ENCODE peak calls at places on chromosomes 7 and 10, in seven cellular contexts. E is central memory CD4-positive, alpha-beta T cell; V is lung; N is NB4; Z is kidney glomerular epithelial cell; L is MCF 10A; M is psoas muscle. H is an unnamed sample.

GRCh38 chr10:26292058-26292457 is 75.5 kb downstream of the GAD2 start:
- DNase-seq in E (no peak), V (no peak), N (no peak), Z (no peak), L (no peak), M (no peak), H (no peak)

GRCh38 chr7:122046402-122046801 is 97.6 kb downstream of the AASS start:
- DNase-seq in E (no peak), V (no peak), N (no peak), Z (no peak), L (peak; percentile 57), M (no peak), H (no peak)

GRCh38 chr10:81081887-81082620 is 544.4 kb downstream of the SH2D4B start:
- DNase-seq in E (no peak), V (no peak), N (peak; percentile 52), Z (no peak), L (peak; percentile 33), M (no peak), H (no peak)

GRCh38 chr7:99864041-99864440 is 12.8 kb downstream of the OR2AE1 start:
- DNase-seq in E (no peak), V (no peak), N (no peak), Z (no peak), L (no peak), M (no peak), H (no peak)

GRCh38 chr7:2131791-2132190 is 101.0 kb downstream of the MAD1L1 start:
- DNase-seq in E (no peak), V (no peak), N (no peak), Z (no peak), L (no peak), M (no peak), H (no peak)

GRCh38 chr10:6103591-6103990 is 14.8 kb downstream of the RBM17 start:
- DNase-seq in E (no peak), V (no peak), N (no peak), Z (no peak), L (no peak), M (no peak), H (no peak)

GRCh38 chr7:7732566-7733290 is 14.3 kb upstream of the RPA3 start:
- DNase-seq in E (no peak), V (no peak), N (no peak), Z (no peak), L (peak; percentile 14), M (no peak), H (no peak)

GRCh38 chr7:86598311-86598710 is 45.4 kb upstream of the GRM3 start:
- DNase-seq in E (no peak), V (no peak), N (peak; percentile 36), Z (no peak), L (peak; percentile 22), M (no peak), H (no peak)

GRCh38 chr10:3196482-3196881 is 23.9 kb upstream of the PITRM1 start:
- DNase-seq in E (no peak), V (no peak), N (no peak), Z (no peak), L (no peak), M (no peak), H (no peak)

GRCh38 chr10:113133497-113133896 is 183.4 kb downstream of the TCF7L2 start:
- DNase-seq in E (no peak), V (no peak), N (peak; percentile 35), Z (peak; percentile 51), L (no peak), M (no peak), H (no peak)

GRCh38 chr7:22447759-22448158 is 52.2 kb downstream of the STEAP1B start:
- DNase-seq in E (no peak), V (no peak), N (no peak), Z (no peak), L (no peak), M (no peak), H (no peak)

GRCh38 chr10:100962346-100963080 is 6.8 kb upstream of the SEMA4G start:
- DNase-seq in E (no peak), V (no peak), N (no peak), Z (no peak), L (no peak), M (no peak), H (no peak)

GRCh38 chr7:78326189-78326588 is 527.6 kb downstream of the PHTF2 start:
- DNase-seq in E (no peak), V (no peak), N (no peak), Z (peak; percentile 91), L (no peak), M (no peak), H (no peak)

GRCh38 chr10:12503311-12503710 is 154.0 kb downstream of the CAMK1D start:
- DNase-seq in E (no peak), V (no peak), N (no peak), Z (no peak), L (no peak), M (no peak), H (no peak)

GRCh38 chr10:77972148-77972547 is 45.6 kb upstream of the DLG5 start:
- DNase-seq in E (no peak), V (no peak), N (no peak), Z (no peak), L (no peak), M (no peak), H (no peak)

GRCh38 chr10:71975891-71976725 is 11.9 kb downstream of the CHST3 start:
- DNase-seq in E (no peak), V (no peak), N (peak; percentile 31), Z (peak; percentile 39), L (peak; percentile 83), M (peak; percentile 86), H (peak; percentile 67)

GRCh38 chr10:132577350-132578005 is 39.9 kb downstream of the INPP5A start:
- DNase-seq in E (no peak), V (no peak), N (no peak), Z (peak; percentile 11), L (peak; percentile 20), M (peak; percentile 79), H (no peak)

GRCh38 chr7:54833021-54833467 is 74.0 kb upstream of the SEC61G start:
- DNase-seq in E (no peak), V (no peak), N (no peak), Z (peak; percentile 52), L (no peak), M (no peak), H (no peak)

GRCh38 chr7:80659120-80660055 is 20.9 kb downstream of the CD36 start:
- DNase-seq in E (no peak), V (no peak), N (peak; percentile 70), Z (peak; percentile 14), L (peak; percentile 56), M (no peak), H (no peak)

GRCh38 chr10:7407368-7408002 is 3.3 kb downstream of the SFMBT2 start:
- DNase-seq in E (no peak), V (no peak), N (no peak), Z (no peak), L (no peak), M (peak; percentile 55), H (no peak)

GRCh38 chr7:23235688-23236280 is 10.8 kb upstream of the GPNMB start:
- DNase-seq in E (no peak), V (no peak), N (no peak), Z (peak; percentile 33), L (peak; percentile 98), M (peak; percentile 81), H (no peak)

GRCh38 chr7:66768865-66769832 is 28.6 kb downstream of the RABGEF1 start:
- DNase-seq in E (no peak), V (no peak), N (no peak), Z (no peak), L (no peak), M (no peak), H (no peak)

H was measured in tibial artery.